ENCODE peak calls at places on chromosomes 5 and 9, in six cellular contexts. E is HS-27A, W is T-helper 9 cell, J is T follicular helper cell, R is NCI-H748 treated with DMSO at 0.1 percent for 48 hours, B is HT1080. T is an unnamed sample.

GRCh38 chr9:124680049-124680448 is 91.1 kb downstream of the NR6A1 start:
- DNase-seq in E (no peak), W (no peak), J (no peak), R (no peak), B (no peak), T (no peak)

GRCh38 chr5:73031839-73032238 is 76.0 kb downstream of the FCHO2 start:
- DNase-seq in E (peak; percentile 75), W (no peak), J (no peak), R (peak; percentile 88), B (peak; percentile 58), T (peak; percentile 1)

GRCh38 chr5:930853-931252 is 38.2 kb downstream of the TRIP13 start:
- DNase-seq in E (no peak), W (no peak), J (no peak), R (no peak), B (no peak), T (no peak)

GRCh38 chr9:88544245-88544644 is 9.3 kb downstream of the NXNL2 start:
- DNase-seq in E (no peak), W (no peak), J (no peak), R (no peak), B (no peak), T (no peak)

GRCh38 chr9:133703571-133704399 is 34.4 kb downstream of the SARDH start:
- DNase-seq in E (no peak), W (no peak), J (no peak), R (peak; percentile 28), B (no peak), T (peak; percentile 29)

GRCh38 chr5:9466677-9467076 is 79.2 kb downstream of the SEMA5A start:
- DNase-seq in E (no peak), W (no peak), J (no peak), R (no peak), B (no peak), T (no peak)

GRCh38 chr5:140882591-140882899 is 621 bp downstream of the PCDHA13 start:
- DNase-seq in E (no peak), W (no peak), J (no peak), R (peak; percentile 87), B (no peak), T (no peak)

GRCh38 chr5:27594141-27594540 is 555.8 kb upstream of the CDH9 start:
- DNase-seq in E (no peak), W (no peak), J (no peak), R (peak; percentile 98), B (no peak), T (peak; percentile 54)

GRCh38 chr5:55636177-55636576 is 75.9 kb downstream of the SLC38A9 start:
- DNase-seq in E (no peak), W (no peak), J (no peak), R (peak; percentile 83), B (no peak), T (peak; percentile 49)

GRCh38 chr9:89886281-89886700 is 281.5 kb downstream of the GADD45G start:
- DNase-seq in E (no peak), W (no peak), J (no peak), R (no peak), B (no peak), T (no peak)

GRCh38 chr9:135476981-135477380 is 2.6 kb upstream of the PPP1R26 start:
- DNase-seq in E (no peak), W (no peak), J (no peak), R (no peak), B (no peak), T (no peak)

GRCh38 chr5:102832445-102832844 is 77.3 kb downstream of the PAM start:
- DNase-seq in E (no peak), W (no peak), J (no peak), R (no peak), B (no peak), T (no peak)